ENCODE peak calls at places on chromosomes 1 and 21, in seven cellular contexts. One of them, this sample, is unnamed.

GRCh38 chr1:201336711-201337450 is 40.6 kb downstream of the TNNT2 start:
- DNase-seq in omental fat pad: no peak
- DNase-seq in WTC11: no peak
- DNase-seq in nephron progenitor cell: no peak
- DNase-seq in RWPE2: no peak
- DNase-seq in AG04450: no peak
- DNase-seq in body of pancreas: no peak
- DNase-seq in this sample: peak

GRCh38 chr1:47469910-47470309 is 32.1 kb downstream of the FOXD2 start:
- DNase-seq in omental fat pad: no peak
- DNase-seq in WTC11: no peak
- DNase-seq in nephron progenitor cell: no peak
- DNase-seq in RWPE2: no peak
- DNase-seq in AG04450: no peak
- DNase-seq in body of pancreas: no peak
- DNase-seq in this sample: no peak

GRCh38 chr1:179476484-179476883 is 99.3 kb downstream of the NPHS2 start:
- DNase-seq in omental fat pad: no peak
- DNase-seq in WTC11: no peak
- DNase-seq in nephron progenitor cell: no peak
- DNase-seq in RWPE2: no peak
- DNase-seq in AG04450: no peak
- DNase-seq in body of pancreas: no peak
- DNase-seq in this sample: no peak

GRCh38 chr1:109078317-109078716 is 2.5 kb upstream of the TAF13 start:
- DNase-seq in omental fat pad: no peak
- DNase-seq in WTC11: no peak
- DNase-seq in nephron progenitor cell: no peak
- DNase-seq in RWPE2: no peak
- DNase-seq in AG04450: no peak
- DNase-seq in body of pancreas: no peak
- DNase-seq in this sample: no peak

GRCh38 chr1:183101081-183101480 is 77.9 kb downstream of the LAMC1 start:
- DNase-seq in omental fat pad: no peak
- DNase-seq in WTC11: no peak
- DNase-seq in nephron progenitor cell: no peak
- DNase-seq in RWPE2: no peak
- DNase-seq in AG04450: no peak
- DNase-seq in body of pancreas: no peak
- DNase-seq in this sample: no peak

GRCh38 chr21:18245493-18245967 is 897 bp downstream of the CHODL start:
- DNase-seq in omental fat pad: no peak
- DNase-seq in WTC11: no peak
- DNase-seq in nephron progenitor cell: peak
- DNase-seq in RWPE2: no peak
- DNase-seq in AG04450: no peak
- DNase-seq in body of pancreas: no peak
- DNase-seq in this sample: no peak

GRCh38 chr1:225921734-225922709 is 2.0 kb downstream of the PYCR2 start:
- DNase-seq in omental fat pad: no peak
- DNase-seq in WTC11: no peak
- DNase-seq in nephron progenitor cell: no peak
- DNase-seq in RWPE2: peak
- DNase-seq in AG04450: no peak
- DNase-seq in body of pancreas: peak
- DNase-seq in this sample: peak

GRCh38 chr1:30407030-30407861 is 316.1 kb downstream of the MATN1 start:
- DNase-seq in omental fat pad: no peak
- DNase-seq in WTC11: no peak
- DNase-seq in nephron progenitor cell: no peak
- DNase-seq in RWPE2: peak
- DNase-seq in AG04450: no peak
- DNase-seq in body of pancreas: no peak
- DNase-seq in this sample: no peak

GRCh38 chr1:23548704-23549143 is 10.6 kb downstream of the ID3 start:
- DNase-seq in omental fat pad: no peak
- DNase-seq in WTC11: no peak
- DNase-seq in nephron progenitor cell: peak
- DNase-seq in RWPE2: no peak
- DNase-seq in AG04450: no peak
- DNase-seq in body of pancreas: peak
- DNase-seq in this sample: no peak

GRCh38 chr1:28340221-28340974 is 11.6 kb downstream of the MED18 start:
- DNase-seq in omental fat pad: no peak
- DNase-seq in WTC11: no peak
- DNase-seq in nephron progenitor cell: no peak
- DNase-seq in RWPE2: no peak
- DNase-seq in AG04450: no peak
- DNase-seq in body of pancreas: no peak
- DNase-seq in this sample: no peak

GRCh38 chr1:151196292-151196800 is 2.0 kb upstream of the PIP5K1A start:
- DNase-seq in omental fat pad: no peak
- DNase-seq in WTC11: peak
- DNase-seq in nephron progenitor cell: peak
- DNase-seq in RWPE2: no peak
- DNase-seq in AG04450: peak
- DNase-seq in body of pancreas: peak
- DNase-seq in this sample: no peak

GRCh38 chr1:107897428-107898339 is 67.3 kb downstream of the VAV3 start:
- DNase-seq in omental fat pad: no peak
- DNase-seq in WTC11: no peak
- DNase-seq in nephron progenitor cell: no peak
- DNase-seq in RWPE2: no peak
- DNase-seq in AG04450: no peak
- DNase-seq in body of pancreas: no peak
- DNase-seq in this sample: no peak

GRCh38 chr1:6399294-6399693 is 5.7 kb upstream of the ACOT7 start:
- DNase-seq in omental fat pad: no peak
- DNase-seq in WTC11: no peak
- DNase-seq in nephron progenitor cell: no peak
- DNase-seq in RWPE2: no peak
- DNase-seq in AG04450: no peak
- DNase-seq in body of pancreas: no peak
- DNase-seq in this sample: no peak

GRCh38 chr1:1182491-1183220 is 9.0 kb downstream of the TTLL10 start:
- DNase-seq in omental fat pad: no peak
- DNase-seq in WTC11: peak
- DNase-seq in nephron progenitor cell: peak
- DNase-seq in RWPE2: peak
- DNase-seq in AG04450: no peak
- DNase-seq in body of pancreas: peak
- DNase-seq in this sample: no peak

GRCh38 chr1:60655799-60656355 is 426.5 kb upstream of the NFIA start:
- DNase-seq in omental fat pad: no peak
- DNase-seq in WTC11: no peak
- DNase-seq in nephron progenitor cell: no peak
- DNase-seq in RWPE2: no peak
- DNase-seq in AG04450: no peak
- DNase-seq in body of pancreas: no peak
- DNase-seq in this sample: no peak

GRCh38 chr1:200302192-200302892 is 107.5 kb downstream of the ZNF281 start:
- DNase-seq in omental fat pad: no peak
- DNase-seq in WTC11: peak
- DNase-seq in nephron progenitor cell: peak
- DNase-seq in RWPE2: no peak
- DNase-seq in AG04450: no peak
- DNase-seq in body of pancreas: peak
- DNase-seq in this sample: no peak

GRCh38 chr1:201459775-201460174 is 9.2 kb downstream of the PHLDA3 start:
- DNase-seq in omental fat pad: no peak
- DNase-seq in WTC11: no peak
- DNase-seq in nephron progenitor cell: no peak
- DNase-seq in RWPE2: no peak
- DNase-seq in AG04450: no peak
- DNase-seq in body of pancreas: no peak
- DNase-seq in this sample: no peak

GRCh38 chr1:8439015-8439702 is 121.2 kb downstream of the SLC45A1 start:
- DNase-seq in omental fat pad: peak
- DNase-seq in WTC11: peak
- DNase-seq in nephron progenitor cell: peak
- DNase-seq in RWPE2: no peak
- DNase-seq in AG04450: peak
- DNase-seq in body of pancreas: peak
- DNase-seq in this sample: peak

GRCh38 chr1:3125546-3126368 is 56.8 kb downstream of the PRDM16 start:
- DNase-seq in omental fat pad: no peak
- DNase-seq in WTC11: no peak
- DNase-seq in nephron progenitor cell: no peak
- DNase-seq in RWPE2: no peak
- DNase-seq in AG04450: no peak
- DNase-seq in body of pancreas: peak
- DNase-seq in this sample: no peak

DNA sequence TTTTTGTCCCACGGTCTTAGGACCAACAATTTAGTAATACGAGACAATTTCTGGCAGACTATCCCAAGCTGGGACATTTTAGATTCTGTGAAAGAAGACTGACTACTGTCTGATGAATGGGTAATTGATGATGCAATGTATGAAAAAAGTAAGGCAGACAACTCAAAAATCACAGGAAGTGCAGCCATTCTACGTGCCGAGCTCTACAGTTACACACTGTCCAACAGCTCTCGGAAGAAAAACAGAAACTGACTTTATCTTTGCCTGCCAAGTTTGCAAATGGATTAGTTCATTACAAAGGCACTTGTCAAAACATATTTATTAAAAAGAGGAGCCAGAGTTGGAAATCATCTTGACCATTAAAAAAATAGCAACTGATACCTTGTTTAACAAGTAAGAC is 31.3 kb downstream of the ZBTB8B start:
- DNase-seq in omental fat pad: no peak
- DNase-seq in WTC11: no peak
- DNase-seq in nephron progenitor cell: no peak
- DNase-seq in RWPE2: no peak
- DNase-seq in AG04450: no peak
- DNase-seq in body of pancreas: no peak
- DNase-seq in this sample: no peak
- TF ChIP-seq CTCF in omental fat pad: no peak
- TF ChIP-seq CTCF in WTC11: no peak
- TF ChIP-seq CTCF in nephron progenitor cell: no peak
- TF ChIP-seq CTCF in RWPE2: no peak
- TF ChIP-seq CTCF in AG04450: no peak
- TF ChIP-seq CTCF in body of pancreas: no peak
- TF ChIP-seq CTCF in this sample: no peak

GRCh38 chr1:239703067-239703466 is 316.7 kb downstream of the CHRM3 start:
- DNase-seq in omental fat pad: no peak
- DNase-seq in WTC11: no peak
- DNase-seq in nephron progenitor cell: no peak
- DNase-seq in RWPE2: no peak
- DNase-seq in AG04450: no peak
- DNase-seq in body of pancreas: no peak
- DNase-seq in this sample: no peak
- TF ChIP-seq CTCF in omental fat pad: no peak
- TF ChIP-seq CTCF in WTC11: no peak
- TF ChIP-seq CTCF in nephron progenitor cell: no peak
- TF ChIP-seq CTCF in RWPE2: no peak
- TF ChIP-seq CTCF in AG04450: no peak
- TF ChIP-seq CTCF in body of pancreas: no peak
- TF ChIP-seq CTCF in this sample: no peak

GRCh38 chr1:156947127-156947526 is 26.7 kb downstream of the LRRC71 start:
- DNase-seq in omental fat pad: no peak
- DNase-seq in WTC11: no peak
- DNase-seq in nephron progenitor cell: no peak
- DNase-seq in RWPE2: no peak
- DNase-seq in AG04450: no peak
- DNase-seq in body of pancreas: no peak
- DNase-seq in this sample: no peak

GRCh38 chr1:156949127-156949526 is 28.7 kb downstream of the LRRC71 start:
- DNase-seq in omental fat pad: no peak
- DNase-seq in WTC11: no peak
- DNase-seq in nephron progenitor cell: no peak
- DNase-seq in RWPE2: no peak
- DNase-seq in AG04450: no peak
- DNase-seq in body of pancreas: no peak
- DNase-seq in this sample: no peak

GRCh38 chr1:156945881-156946661 is 25.6 kb downstream of the LRRC71 start:
- DNase-seq in omental fat pad: no peak
- DNase-seq in WTC11: no peak
- DNase-seq in nephron progenitor cell: no peak
- DNase-seq in RWPE2: no peak
- DNase-seq in AG04450: no peak
- DNase-seq in body of pancreas: no peak
- DNase-seq in this sample: no peak

GRCh38 chr1:156947818-156948525 is 27.5 kb downstream of the LRRC71 start:
- DNase-seq in omental fat pad: no peak
- DNase-seq in WTC11: no peak
- DNase-seq in nephron progenitor cell: no peak
- DNase-seq in RWPE2: peak
- DNase-seq in AG04450: no peak
- DNase-seq in body of pancreas: no peak
- DNase-seq in this sample: no peak

GRCh38 chr1:156948708-156949107 is 28.3 kb downstream of the LRRC71 start:
- DNase-seq in omental fat pad: no peak
- DNase-seq in WTC11: peak
- DNase-seq in nephron progenitor cell: no peak
- DNase-seq in RWPE2: no peak
- DNase-seq in AG04450: no peak
- DNase-seq in body of pancreas: no peak
- DNase-seq in this sample: no peak
- TF ChIP-seq CTCF in omental fat pad: no peak
- TF ChIP-seq CTCF in WTC11: no peak
- TF ChIP-seq CTCF in nephron progenitor cell: no peak
- TF ChIP-seq CTCF in RWPE2: peak
- TF ChIP-seq CTCF in AG04450: peak
- TF ChIP-seq CTCF in body of pancreas: no peak
- TF ChIP-seq CTCF in this sample: no peak

GRCh38 chr1:57017717-57018116 is 51.9 kb upstream of the C8B start:
- DNase-seq in omental fat pad: no peak
- DNase-seq in WTC11: peak
- DNase-seq in nephron progenitor cell: no peak
- DNase-seq in RWPE2: no peak
- DNase-seq in AG04450: no peak
- DNase-seq in body of pancreas: no peak
- DNase-seq in this sample: no peak
- TF ChIP-seq CTCF in omental fat pad: no peak
- TF ChIP-seq CTCF in WTC11: peak
- TF ChIP-seq CTCF in nephron progenitor cell: peak
- TF ChIP-seq CTCF in RWPE2: no peak
- TF ChIP-seq CTCF in AG04450: peak
- TF ChIP-seq CTCF in body of pancreas: no peak
- TF ChIP-seq CTCF in this sample: no peak

This sample was measured in CD14-positive monocyte.